ENCODE peak calls at places on chromosomes 5 and 9, in four cellular contexts. One of them, this sample, is unnamed.

GRCh38 chr9:106752581-106752980 is 110.4 kb upstream of the ZNF462 start:
- DNase-seq in K562: no peak
- DNase-seq in HepG2: no peak
- DNase-seq in HCT116: no peak
- DNase-seq in this sample: no peak

GRCh38 chr9:125366676-125367075 is 105.0 kb downstream of the GAPVD1 start:
- DNase-seq in K562: no peak
- DNase-seq in HepG2: no peak
- DNase-seq in HCT116: no peak
- DNase-seq in this sample: no peak

GRCh38 chr9:123373941-123374340 is 17.9 kb downstream of the CRB2 start:
- DNase-seq in K562: peak; percentile 64
- DNase-seq in HepG2: no peak
- DNase-seq in HCT116: no peak
- DNase-seq in this sample: no peak

GRCh38 chr5:159469496-159470370 is 139.4 kb upstream of the IL12B start:
- DNase-seq in K562: no peak
- DNase-seq in HepG2: no peak
- DNase-seq in HCT116: no peak
- DNase-seq in this sample: no peak

GRCh38 chr9:25964239-25964638 is 286.0 kb upstream of the TUSC1 start:
- DNase-seq in K562: no peak
- DNase-seq in HepG2: peak; percentile 47
- DNase-seq in HCT116: peak; percentile 1
- DNase-seq in this sample: peak; percentile 2

GRCh38 chr5:41408676-41409443 is 101.5 kb downstream of the PLCXD3 start:
- DNase-seq in K562: no peak
- DNase-seq in HepG2: no peak
- DNase-seq in HCT116: no peak
- DNase-seq in this sample: no peak

GRCh38 chr9:136996361-136997281 is at the start of gene CLIC3:
- DNase-seq in K562: peak; percentile 79
- DNase-seq in HepG2: peak; percentile 46
- DNase-seq in HCT116: no peak
- DNase-seq in this sample: no peak

GRCh38 chr9:89407070-89407469 is 88.8 kb downstream of the SECISBP2 start:
- DNase-seq in K562: no peak
- DNase-seq in HepG2: no peak
- DNase-seq in HCT116: no peak
- DNase-seq in this sample: no peak

GRCh38 chr5:51731641-51732040 is 348.4 kb downstream of the ISL1 start:
- DNase-seq in K562: no peak
- DNase-seq in HepG2: no peak
- DNase-seq in HCT116: no peak
- DNase-seq in this sample: no peak

GRCh38 chr9:113210815-113211214 is 10.3 kb downstream of the FKBP15 start:
- DNase-seq in K562: no peak
- DNase-seq in HepG2: no peak
- DNase-seq in HCT116: no peak
- DNase-seq in this sample: no peak

GRCh38 chr5:17405976-17406876 is 91.8 kb upstream of the TAF11L2 start:
- DNase-seq in K562: no peak
- DNase-seq in HepG2: no peak
- DNase-seq in HCT116: no peak
- DNase-seq in this sample: no peak

GRCh38 chr9:95462419-95463121 is 54.2 kb downstream of the PTCH1 start:
- DNase-seq in K562: peak; percentile 98
- DNase-seq in HepG2: no peak
- DNase-seq in HCT116: no peak
- DNase-seq in this sample: no peak

GRCh38 chr5:120465281-120465961 is 1.3 kb downstream of the PRR16 start:
- DNase-seq in K562: peak; percentile 68
- DNase-seq in HepG2: no peak
- DNase-seq in HCT116: no peak
- DNase-seq in this sample: no peak

GRCh38 chr5:132487841-132488555 is 2.6 kb downstream of the IRF1 start:
- DNase-seq in K562: no peak
- DNase-seq in HepG2: no peak
- DNase-seq in HCT116: no peak
- DNase-seq in this sample: no peak

GRCh38 chr9:99807276-99807852 is 14.3 kb upstream of the NR4A3 start:
- DNase-seq in K562: peak; percentile 75
- DNase-seq in HepG2: peak; percentile 50
- DNase-seq in HCT116: no peak
- DNase-seq in this sample: no peak

GRCh38 chr9:78236511-78236950 is 656 bp downstream of the CEP78 start:
- DNase-seq in K562: no peak
- DNase-seq in HepG2: peak; percentile 17
- DNase-seq in HCT116: no peak
- DNase-seq in this sample: no peak

GRCh38 chr5:150583541-150584225 is 56.8 kb upstream of the SYNPO start:
- DNase-seq in K562: no peak
- DNase-seq in HepG2: no peak
- DNase-seq in HCT116: no peak
- DNase-seq in this sample: no peak

GRCh38 chr5:88979244-88979643 is 96.3 kb upstream of the MEF2C start:
- DNase-seq in K562: no peak
- DNase-seq in HepG2: no peak
- DNase-seq in HCT116: no peak
- DNase-seq in this sample: no peak

GRCh38 chr5:1725641-1726468 is 73.8 kb downstream of the MRPL36 start:
- DNase-seq in K562: no peak
- DNase-seq in HepG2: no peak
- DNase-seq in HCT116: no peak
- DNase-seq in this sample: no peak

GRCh38 chr9:70136632-70137031 is 93.0 kb downstream of the MAMDC2 start:
- DNase-seq in K562: no peak
- DNase-seq in HepG2: no peak
- DNase-seq in HCT116: no peak
- DNase-seq in this sample: no peak

GRCh38 chr9:83441390-83441789 is 96.8 kb downstream of the FRMD3 start:
- DNase-seq in K562: no peak
- DNase-seq in HepG2: no peak
- DNase-seq in HCT116: no peak
- DNase-seq in this sample: no peak

GRCh38 chr5:27702339-27702820 is 664.0 kb upstream of the CDH9 start:
- DNase-seq in K562: no peak
- DNase-seq in HepG2: no peak
- DNase-seq in HCT116: no peak
- DNase-seq in this sample: no peak

GRCh38 chr5:80607832-80608231 is 37.8 kb upstream of the ANKRD34B start:
- DNase-seq in K562: no peak
- DNase-seq in HepG2: peak; percentile 67
- DNase-seq in HCT116: no peak
- DNase-seq in this sample: no peak

GRCh38 chr5:171745602-171746001 is 40.0 kb upstream of the SMIM23 start:
- DNase-seq in K562: no peak
- DNase-seq in HepG2: no peak
- DNase-seq in HCT116: no peak
- DNase-seq in this sample: no peak

DNA sequence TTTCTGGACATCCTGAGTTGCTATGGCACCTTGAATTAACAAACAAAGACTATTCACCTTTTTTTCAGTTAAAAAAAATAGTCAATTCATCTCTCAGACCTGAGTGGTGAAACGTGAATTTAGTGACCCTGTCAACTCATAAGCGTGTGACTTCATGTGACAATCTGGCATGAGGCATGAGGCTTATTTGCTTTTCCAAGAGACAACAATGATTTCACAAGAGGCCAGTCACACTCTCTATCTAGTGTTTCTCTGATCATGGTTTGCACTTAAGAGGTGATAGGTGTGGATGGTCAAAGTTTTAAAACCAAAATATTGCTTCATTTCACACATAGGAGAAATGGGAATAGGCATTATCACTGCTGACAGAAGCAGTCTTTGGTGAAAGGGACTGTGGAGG is 559.6 kb upstream of the ACO1 start:
- DNase-seq in K562: no peak
- DNase-seq in HepG2: peak; percentile 82
- DNase-seq in HCT116: no peak
- DNase-seq in this sample: no peak
- TF ChIP-seq REST in K562: no peak
- TF ChIP-seq REST in HepG2: no peak
- TF ChIP-seq REST in HCT116: no peak
- TF ChIP-seq REST in this sample: no peak

GRCh38 chr9:115121140-115121710 is 3.3 kb upstream of the TNC start:
- DNase-seq in K562: no peak
- DNase-seq in HepG2: no peak
- DNase-seq in HCT116: no peak
- DNase-seq in this sample: no peak
- TF ChIP-seq TCF7L2 in K562: no peak
- TF ChIP-seq TCF7L2 in HepG2: no peak
- TF ChIP-seq TCF7L2 in HCT116: no peak
- TF ChIP-seq TCF7L2 in this sample: no peak

GRCh38 chr5:4022991-4023390 is 427.4 kb downstream of the IRX1 start:
- DNase-seq in K562: no peak
- DNase-seq in HepG2: no peak
- DNase-seq in HCT116: no peak
- DNase-seq in this sample: no peak

GRCh38 chr5:4023701-4024100 is 428.1 kb downstream of the IRX1 start:
- DNase-seq in K562: no peak
- DNase-seq in HepG2: no peak
- DNase-seq in HCT116: no peak
- DNase-seq in this sample: no peak

GRCh38 chr5:4027335-4027734 is 431.7 kb downstream of the IRX1 start:
- DNase-seq in K562: no peak
- DNase-seq in HepG2: no peak
- DNase-seq in HCT116: no peak
- DNase-seq in this sample: no peak

GRCh38 chr5:4028384-4028783 is 432.8 kb downstream of the IRX1 start:
- DNase-seq in K562: no peak
- DNase-seq in HepG2: no peak
- DNase-seq in HCT116: no peak
- DNase-seq in this sample: no peak
- TF ChIP-seq REST in K562: no peak
- TF ChIP-seq REST in HepG2: no peak
- TF ChIP-seq REST in HCT116: no peak
- TF ChIP-seq REST in this sample: no peak

GRCh38 chr5:93311825-93312224 is 269.2 kb downstream of the NR2F1-AS1 start:
- DNase-seq in K562: no peak
- DNase-seq in HepG2: no peak
- DNase-seq in HCT116: no peak
- DNase-seq in this sample: no peak
- TF ChIP-seq TCF7L2 in K562: no peak
- TF ChIP-seq TCF7L2 in HepG2: no peak
- TF ChIP-seq TCF7L2 in HCT116: no peak
- TF ChIP-seq TCF7L2 in this sample: no peak